ENCODE peak calls at places on chromosomes 6 and 20, in six cellular contexts. G, Y, I, N, P and A are unnamed samples. For H3K4me1, the result is how much of the 10 kb centered on the place peaks cover.

GRCh38 chr6:167244064-167244949 is 46.8 kb upstream of the UNC93A start:
- DNase-seq in I (no peak), G (no peak), N (no peak), Y (no peak), P (no peak), A (no peak)

GRCh38 chr20:37901667-37902503 is 1.0 kb upstream of the VSTM2L start:
- DNase-seq in N (peak), G (peak), I (no peak), P (peak), Y (peak), A (no peak)

GRCh38 chr6:105675715-105676397 is 273.0 kb upstream of the PREP start:
- DNase-seq in P (no peak), G (peak), Y (peak), N (peak), I (no peak), A (no peak)

GRCh38 chr6:6556738-6557503 is 31.6 kb upstream of the LY86 start:
- DNase-seq in P (peak), N (no peak), I (no peak), Y (peak), G (peak), A (no peak)

GRCh38 chr6:75124085-75124484 is 81.8 kb downstream of the COL12A1 start:
- DNase-seq in I (no peak), G (no peak), P (no peak), N (no peak), Y (no peak), A (no peak)

GRCh38 chr6:142885182-142885867 is 59.7 kb downstream of the HIVEP2 start:
- DNase-seq in P (no peak), Y (peak), I (peak), N (peak), G (peak), A (no peak)

GRCh38 chr6:15063253-15063853 is 182.5 kb upstream of the JARID2 start:
- DNase-seq in P (no peak), N (peak), G (peak), I (no peak), Y (no peak), A (no peak)

GRCh38 chr20:2430538-2430937 is 40.1 kb downstream of the SNRPB start:
- DNase-seq in I (no peak), N (no peak), Y (no peak), P (no peak), G (no peak), A (no peak)

GRCh38 chr6:157456524-157456829 is 75.5 kb downstream of the ZDHHC14 start:
- DNase-seq in G (no peak), P (no peak), N (no peak), I (no peak), Y (no peak), A (no peak)

GRCh38 chr6:119942078-119942752 is 592.7 kb upstream of the MAN1A1 start:
- DNase-seq in G (no peak), P (no peak), Y (no peak), N (no peak), I (no peak), A (no peak)

GRCh38 chr6:5763871-5764270 is 242.9 kb downstream of the NRN1 start:
- DNase-seq in N (peak), I (no peak), G (peak), Y (no peak), P (no peak), A (no peak)

GRCh38 chr6:85537055-85537494 is 56.6 kb downstream of the SNX14 start:
- DNase-seq in Y (no peak), G (peak), P (no peak), I (no peak), N (no peak), A (no peak)

GRCh38 chr20:58709013-58709702 is 16.6 kb downstream of the NPEPL1 start:
- DNase-seq in P (peak), I (no peak), N (no peak), Y (no peak), G (no peak), A (no peak)

GRCh38 chr6:72132851-72133250 is 246.5 kb downstream of the RIMS1 start:
- DNase-seq in G (no peak), P (no peak), N (no peak), I (no peak), Y (no peak), A (no peak)

GRCh38 chr6:34146021-34146782 is at the start of gene GRM4:
- DNase-seq in Y (no peak), G (no peak), N (no peak), P (no peak), I (no peak), A (peak)

GRCh38 chr20:14581731-14582130 is 244.3 kb upstream of the FLRT3 start:
- DNase-seq in P (no peak), G (no peak), I (no peak), Y (no peak), N (no peak), A (no peak)

GRCh38 chr20:54456423-54456822 is 19.0 kb upstream of the DOK5 start:
- DNase-seq in N (no peak), Y (no peak), I (no peak), G (no peak), P (no peak), A (no peak)

GRCh38 chr20:13839421-13840092 is 54.7 kb downstream of the NDUFAF5 start:
- DNase-seq in Y (peak), G (peak), N (peak), P (no peak), I (no peak), A (no peak)

GRCh38 chr6:2514965-2515543 is 235.7 kb downstream of the MYLK4 start:
- DNase-seq in N (no peak), Y (no peak), I (no peak), P (peak), G (no peak), A (no peak)

GRCh38 chr6:53795702-53796450 is 1.1 kb downstream of the LRRC1 start:
- DNase-seq in Y (peak), N (peak), G (peak), I (no peak), P (peak), A (peak)

GRCh38 chr20:35151739-35152138 is 4.6 kb upstream of the EDEM2 start:
- DNase-seq in N (no peak), P (no peak), G (peak), Y (no peak), I (no peak), A (no peak)

GRCh38 chr6:111591370-111591900 is 14.2 kb downstream of the TRAF3IP2 start:
- DNase-seq in P (peak), Y (no peak), G (peak), I (no peak), N (peak), A (peak)

GRCh38 chr6:85828973-85829372 is 186.3 kb upstream of the SYNCRIP start:
- DNase-seq in I (no peak), N (no peak), Y (no peak), P (no peak), G (no peak), A (no peak)

GRCh38 chr20:38152175-38153010 is 12.7 kb downstream of the TGM2 start:
- DNase-seq in P (peak), I (no peak), G (peak), N (peak), Y (no peak), A (peak)

GRCh38 chr20:57403216-57403615 is 12.0 kb downstream of the RBM38 start:
- DNase-seq in G (no peak), I (no peak), N (no peak), Y (no peak), P (no peak), A (no peak)

GRCh38 chr20:57404419-57405072 is 13.3 kb downstream of the RBM38 start:
- DNase-seq in G (no peak), P (no peak), Y (no peak), I (no peak), N (no peak), A (peak)

GRCh38 chr20:57401565-57401918 is 10.3 kb downstream of the RBM38 start:
- DNase-seq in N (no peak), G (no peak), P (no peak), I (no peak), Y (no peak), A (no peak)

GRCh38 chr20:57400821-57401564 is 9.8 kb downstream of the RBM38 start:
- DNase-seq in G (no peak), N (no peak), P (no peak), Y (no peak), I (no peak), A (peak)

GRCh38 chr20:57402206-57403125 is 11.3 kb downstream of the RBM38 start:
- DNase-seq in Y (no peak), P (no peak), G (no peak), N (no peak), I (no peak), A (peak)
- H3K27ac ChIP-seq in Y (no peak), P (no peak), G (no peak), N (no peak), I (no peak), A (no peak)

GRCh38 chr6:101666256-101666655 is 272.7 kb downstream of the GRIK2 start:
- DNase-seq in I (no peak), Y (peak), G (peak), P (no peak), N (peak), A (no peak)
- H3K4me1 ChIP-seq in I (under half), Y (under half), G (under half), P (under half), N (under half), A (under half)

GRCh38 chr6:127854009-127854408 is 46.8 kb downstream of the THEMIS start:
- DNase-seq in N (no peak), P (no peak), Y (no peak), G (no peak), I (no peak), A (no peak)
- H3K27ac ChIP-seq in N (no peak), P (no peak), Y (no peak), G (no peak), I (no peak), A (no peak)

DNA sequence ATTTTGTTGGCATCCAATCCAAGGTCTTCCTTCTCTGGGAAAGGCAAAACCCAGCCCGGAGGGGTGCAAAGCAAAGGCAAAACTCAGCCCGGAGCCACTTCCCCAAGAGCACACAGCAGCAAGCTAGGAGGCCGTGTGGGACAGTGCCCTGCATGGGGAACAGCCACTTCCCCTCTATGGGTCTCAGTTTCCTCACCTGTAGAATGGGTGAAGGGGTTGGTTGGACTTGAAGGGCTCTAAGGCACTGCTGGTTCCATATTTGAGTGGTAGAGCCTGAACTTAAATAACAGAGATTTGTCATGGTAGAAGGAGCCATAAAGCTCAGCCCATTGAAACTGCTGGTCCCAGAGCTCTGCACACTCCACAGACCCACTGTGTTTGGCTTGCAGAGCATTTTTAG is 51.3 kb upstream of the CCDC167 start:
- DNase-seq in Y (no peak), N (no peak), I (no peak), P (no peak), G (no peak), A (no peak)
- H3K4me1 ChIP-seq in Y (under half), N (under half), I (under half), P (under half), G (under half), A (under half)

DNA sequence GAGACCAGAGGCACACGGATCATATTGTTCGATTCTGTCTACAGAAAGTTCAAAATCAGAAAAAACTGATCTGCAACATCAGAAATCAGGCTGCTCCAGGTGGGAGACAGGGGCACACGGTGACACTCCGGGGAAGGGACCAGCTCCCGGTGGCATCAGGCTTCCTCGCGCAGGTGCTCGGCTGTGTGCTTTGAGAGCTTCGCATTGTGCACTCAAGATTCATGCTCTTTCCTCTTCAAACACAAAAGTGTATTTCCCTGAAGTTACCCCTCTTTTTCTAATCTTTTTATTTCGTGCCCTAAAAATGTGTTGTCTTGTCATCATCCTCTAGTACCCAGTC is 108.1 kb downstream of the DLL1 start:
- DNase-seq in I (no peak), Y (no peak), G (no peak), N (no peak), P (peak), A (no peak)
- H3K27ac ChIP-seq in I (no peak), Y (no peak), G (no peak), N (no peak), P (no peak), A (no peak)

GRCh38 chr6:90329397-90330077 is 32.9 kb upstream of the BACH2 start:
- DNase-seq in I (no peak), G (no peak), Y (no peak), N (no peak), P (no peak), A (no peak)
- H3K4me1 ChIP-seq in I (under half), G (under half), Y (under half), N (under half), P (under half), A (under half)

GRCh38 chr20:9110365-9110764 is 41.5 kb downstream of the PLCB4 start:
- DNase-seq in I (no peak), N (peak), P (no peak), Y (no peak), G (peak), A (no peak)
- H3K27ac ChIP-seq in I (no peak), N (no peak), P (no peak), Y (no peak), G (no peak), A (no peak)

GRCh38 chr20:50358166-50358565 is 152.0 kb upstream of the PTPN1 start:
- DNase-seq in G (no peak), Y (no peak), I (no peak), N (no peak), P (no peak), A (no peak)
- H3K4me1 ChIP-seq in G (under half), Y (under half), I (under half), N (under half), P (under half), A (under half)

GRCh38 chr6:10722820-10723651 is at the start of gene TMEM14C:
- DNase-seq in G (peak), N (peak), Y (peak), P (peak), I (peak), A (peak)

GRCh38 chr6:10719386-10720228 is 3.3 kb upstream of the TMEM14C start:
- DNase-seq in G (no peak), Y (no peak), I (peak), P (peak), N (no peak), A (peak)

GRCh38 chr6:10721850-10722569 is 860 bp upstream of the TMEM14C start:
- DNase-seq in N (no peak), Y (no peak), I (no peak), G (no peak), P (no peak), A (no peak)

GRCh38 chr6:10722570-10722819 is 375 bp upstream of the TMEM14C start:
- DNase-seq in Y (no peak), N (no peak), I (no peak), P (no peak), G (no peak), A (no peak)

GRCh38 chr6:10720229-10720959 is 2.5 kb upstream of the TMEM14C start:
- DNase-seq in G (peak), I (peak), Y (no peak), N (peak), P (peak), A (peak)
- H3K27ac ChIP-seq in G (peak), I (peak), Y (no peak), N (no peak), P (peak), A (peak)

DNA sequence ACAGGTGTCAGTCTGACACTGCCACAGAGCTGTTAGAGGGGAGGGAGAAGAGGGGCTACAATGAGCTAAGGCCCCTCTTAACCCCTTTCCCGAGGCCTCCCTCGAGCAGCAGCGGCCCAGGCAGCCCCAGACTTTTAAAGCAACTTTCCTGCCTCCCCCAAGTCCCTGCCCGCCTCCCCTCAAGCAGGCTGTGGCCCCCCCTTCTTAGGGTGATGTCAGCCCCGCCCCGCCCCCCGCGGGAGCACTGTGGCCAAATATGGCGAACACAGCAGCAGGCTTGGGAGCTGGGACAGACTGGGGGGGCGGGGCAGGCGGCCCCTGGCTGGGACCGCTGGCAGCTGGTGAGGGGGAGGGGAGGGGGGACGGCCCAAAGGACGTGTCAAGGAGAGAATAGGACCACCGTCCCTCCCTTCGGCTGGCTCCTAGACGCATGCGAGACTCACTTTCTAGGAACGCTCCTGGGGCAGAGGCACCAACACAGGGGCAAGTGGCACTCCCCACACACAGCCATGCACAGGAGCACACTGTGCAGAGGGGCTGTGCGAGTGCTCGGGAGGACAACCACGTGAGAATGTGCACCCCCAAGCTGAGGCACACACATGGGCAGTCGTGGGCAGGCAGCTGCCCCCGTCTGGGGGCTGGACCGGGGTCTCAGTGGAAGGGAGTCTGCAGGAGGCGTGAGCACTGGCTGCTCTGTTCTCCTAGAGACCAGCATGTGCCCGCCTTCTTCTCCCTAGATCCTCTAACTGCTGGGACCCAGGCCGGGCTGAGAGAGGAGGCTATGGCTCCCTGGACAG is 6.7 kb downstream of the TEAD3 start:
- DNase-seq in Y (peak), N (peak), I (no peak), P (peak), G (peak), A (peak)
- H3K4me1 ChIP-seq in Y (half or more), N (half or more), I (under half), P (under half), G (half or more), A (under half)